ENCODE peak calls at places on chromosomes 13 and 19, in five cellular contexts. X is WTC11, M is uterus, E is stomach, Y is epithelial cell of esophagus. U is an unnamed sample.
A peak's percentile ranks its signal among the peaks of the same experiment; 100 is the strongest.

GRCh38 chr19:374886-375235 is 30.3 kb upstream of the MIER2 start:
- DNase-seq in X (no peak), Y (no peak), M (no peak), E (no peak), U (no peak)

GRCh38 chr19:39144487-39145071 is 19.0 kb downstream of the PAK4 start:
- DNase-seq in M (peak; percentile 44), X (no peak), E (no peak), Y (no peak), U (no peak)

GRCh38 chr19:6319376-6319775 is 14.0 kb downstream of the ACER1 start:
- DNase-seq in Y (no peak), E (no peak), M (no peak), X (no peak), U (no peak)

GRCh38 chr19:21260164-21260847 is 68.9 kb downstream of the ZNF708 start:
- DNase-seq in M (no peak), Y (no peak), X (no peak), E (no peak), U (no peak)

GRCh38 chr13:76383671-76384461 is 502.3 kb downstream of the KCTD12 start:
- DNase-seq in X (no peak), E (no peak), Y (peak; percentile 81), M (no peak), U (no peak)

GRCh38 chr19:35901055-35901644 is 810 bp upstream of the NFKBID start:
- DNase-seq in Y (peak; percentile 8), E (no peak), X (no peak), M (no peak), U (no peak)

GRCh38 chr13:22278336-22278929 is 607.6 kb downstream of the FGF9 start:
- DNase-seq in Y (peak; percentile 38), E (peak; percentile 72), X (peak; percentile 64), M (peak; percentile 28), U (peak; percentile 42)

GRCh38 chr19:40217027-40217810 is 965 bp downstream of the TTC9B start:
- DNase-seq in E (peak; percentile 65), X (peak; percentile 82), M (no peak), Y (peak; percentile 65), U (no peak)

GRCh38 chr13:30466358-30466714 is 600 bp upstream of the HMGB1 start:
- DNase-seq in X (no peak), M (no peak), Y (peak; percentile 10), E (no peak), U (no peak)

GRCh38 chr19:20318616-20319015 is 151.6 kb downstream of the ZNF486 start:
- DNase-seq in E (no peak), M (no peak), X (no peak), Y (peak; percentile 3), U (no peak)

GRCh38 chr13:90839061-90839460 is 508.4 kb upstream of the MIR17HG start:
- DNase-seq in X (no peak), M (no peak), Y (peak; percentile 82), E (no peak), U (no peak)

GRCh38 chr13:106151056-106151699 is 384.3 kb downstream of the EFNB2 start:
- DNase-seq in X (no peak), E (no peak), Y (peak; percentile 97), M (no peak), U (no peak)

GRCh38 chr19:54806516-54806838 is 3.1 kb downstream of the KIR2DL4 start:
- DNase-seq in E (no peak), X (no peak), M (no peak), Y (no peak), U (no peak)

GRCh38 chr19:53076984-53077383 is 26.2 kb downstream of the ZNF160 start:
- DNase-seq in E (no peak), X (peak; percentile 91), M (peak; percentile 26), Y (peak; percentile 40), U (no peak)

GRCh38 chr19:56868446-56868845 is 27.9 kb upstream of the PEG3 start:
- DNase-seq in X (no peak), E (no peak), M (no peak), Y (no peak), U (no peak)
- TF ChIP-seq CTCF in X (no peak), E (no peak), M (no peak), Y (no peak), U (no peak)

DNA sequence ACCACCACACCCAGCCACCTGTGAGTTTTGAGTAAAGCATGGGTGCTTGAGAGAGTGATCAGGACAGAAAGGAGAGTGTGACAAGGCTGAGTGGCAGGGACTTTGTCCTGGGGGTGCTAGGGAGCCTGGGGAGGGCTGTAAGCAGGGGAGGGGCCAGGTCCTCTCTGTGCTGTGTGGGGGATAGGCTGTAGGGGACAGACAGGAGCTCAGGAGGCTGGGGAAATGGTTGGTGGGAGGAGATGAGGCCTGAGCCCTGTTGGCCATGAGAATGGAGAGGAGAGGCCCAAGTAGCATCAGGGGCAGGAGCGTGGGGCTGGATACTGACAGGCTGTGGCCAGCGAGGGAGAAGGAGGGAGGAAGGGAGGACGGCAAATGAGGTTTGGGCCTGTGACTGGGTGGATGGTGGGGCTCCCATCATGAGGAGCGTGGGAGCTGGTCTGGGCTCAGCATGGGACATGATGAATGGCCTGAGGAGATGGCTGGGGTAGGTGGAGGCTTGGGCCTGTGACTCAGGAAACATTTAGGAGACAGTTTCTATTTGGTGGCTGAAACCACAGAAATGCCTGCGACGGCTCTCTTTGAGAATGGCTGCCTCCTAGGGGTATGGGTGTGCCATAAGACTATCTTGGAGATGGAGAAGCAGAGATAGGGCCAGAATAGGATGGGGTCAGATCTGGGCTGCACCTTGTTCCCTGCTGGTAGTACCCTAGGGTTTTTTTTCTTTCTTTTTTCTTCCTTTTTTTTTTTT is 25.0 kb downstream of the GRIN2D start:
- DNase-seq in E (no peak), Y (no peak), M (no peak), X (no peak), U (no peak)
- TF ChIP-seq CTCF in E (no peak), Y (no peak), M (no peak), X (no peak), U (no peak)

GRCh38 chr19:51433092-51433491 is 15.7 kb upstream of the SIGLEC10 start:
- DNase-seq in E (no peak), Y (no peak), M (no peak), X (no peak), U (no peak)
- TF ChIP-seq CTCF in E (no peak), Y (no peak), M (no peak), X (no peak), U (no peak)

GRCh38 chr13:110524484-110525254 is 36.9 kb downstream of the RAB20 start:
- DNase-seq in M (no peak), X (no peak), E (peak; percentile 62), Y (peak; percentile 15), U (no peak)

GRCh38 chr13:110523838-110524237 is 37.7 kb downstream of the RAB20 start:
- DNase-seq in X (no peak), M (no peak), E (no peak), Y (no peak), U (no peak)

GRCh38 chr13:110528371-110528770 is 33.2 kb downstream of the RAB20 start:
- DNase-seq in X (no peak), E (no peak), Y (no peak), M (no peak), U (no peak)

GRCh38 chr13:110523180-110523579 is 38.3 kb downstream of the RAB20 start:
- DNase-seq in M (no peak), Y (no peak), E (no peak), X (no peak), U (no peak)

GRCh38 chr13:110525328-110526319 is 35.9 kb downstream of the RAB20 start:
- DNase-seq in E (no peak), Y (no peak), X (no peak), M (no peak), U (peak; percentile 66)
- TF ChIP-seq CTCF in E (no peak), Y (no peak), X (no peak), M (no peak), U (peak; percentile 14)

GRCh38 chr13:51583875-51584730 is at the start of gene WDFY2:
- DNase-seq in M (peak; percentile 100), Y (peak; percentile 100), E (peak; percentile 99), X (peak; percentile 99), U (peak; percentile 97)
- TF ChIP-seq CTCF in M (peak; percentile 39), Y (peak; percentile 5), E (no peak), X (no peak), U (no peak)

GRCh38 chr19:11204076-11204602 is 6.8 kb upstream of the KANK2 start:
- DNase-seq in Y (no peak), X (no peak), M (no peak), E (no peak), U (no peak)

GRCh38 chr19:11201791-11202190 is 4.4 kb upstream of the KANK2 start:
- DNase-seq in M (no peak), E (no peak), Y (no peak), X (no peak), U (no peak)

GRCh38 chr19:11204943-11205349 is 7.6 kb upstream of the KANK2 start:
- DNase-seq in X (no peak), E (no peak), Y (no peak), M (peak; percentile 70), U (no peak)

GRCh38 chr19:11202488-11203193 is 5.3 kb upstream of the KANK2 start:
- DNase-seq in M (no peak), X (no peak), E (no peak), Y (no peak), U (no peak)

GRCh38 chr19:11203194-11204075 is 6.1 kb upstream of the KANK2 start:
- DNase-seq in E (peak; percentile 59), M (peak; percentile 98), Y (no peak), X (peak; percentile 81), U (peak; percentile 71)
- TF ChIP-seq CTCF in E (peak; percentile 91), M (peak; percentile 95), Y (peak; percentile 69), X (peak; percentile 70), U (peak; percentile 79)

U was measured in GM10248.